ENCODE peak calls at places on chromosomes 12 and 14, in nine cellular contexts. B, Y, U, N, V, C, H, W and S are unnamed samples.

GRCh38 chr14:105500036-105500725 is 9.1 kb downstream of the TEDC1 start:
- DNase-seq in B (no peak), Y (no peak), U (no peak), N (no peak), V (no peak), C (no peak), H (peak; percentile 50), W (no peak), S (no peak)

GRCh38 chr12:132029503-132030300 is 80.0 kb downstream of the EP400 start:
- DNase-seq in B (no peak), Y (no peak), U (no peak), N (no peak), V (no peak), C (no peak), H (no peak), W (no peak), S (peak; percentile 21)

GRCh38 chr12:1203735-1204019 is 212.7 kb downstream of the ERC1 start:
- DNase-seq in B (no peak), Y (no peak), U (no peak), N (no peak), V (peak; percentile 48), C (no peak), H (no peak), W (peak; percentile 11), S (no peak)

GRCh38 chr14:65753061-65753460 is 340.5 kb downstream of the FUT8 start:
- DNase-seq in B (no peak), Y (no peak), U (no peak), N (no peak), V (no peak), C (no peak), H (no peak), W (no peak), S (no peak)

GRCh38 chr12:53652366-53652765 is 23.5 kb downstream of the ATP5MC2 start:
- DNase-seq in B (peak; percentile 52), Y (peak; percentile 51), U (no peak), N (peak; percentile 71), V (peak; percentile 74), C (no peak), H (no peak), W (peak; percentile 75), S (no peak)

GRCh38 chr14:73741876-73742519 is 27.8 kb upstream of the PNMA1 start:
- DNase-seq in B (no peak), Y (no peak), U (no peak), N (no peak), V (no peak), C (no peak), H (peak; percentile 70), W (peak; percentile 20), S (no peak)

GRCh38 chr14:102571043-102571442 is 21.4 kb upstream of the RCOR1 start:
- DNase-seq in B (no peak), Y (no peak), U (no peak), N (no peak), V (no peak), C (no peak), H (no peak), W (no peak), S (no peak)

GRCh38 chr12:34033628-34034296 is 11.5 kb downstream of the ALG10 start:
- DNase-seq in B (peak; percentile 42), Y (no peak), U (peak; percentile 56), N (peak; percentile 13), V (peak; percentile 27), C (no peak), H (no peak), W (peak; percentile 51), S (no peak)

GRCh38 chr12:41339784-41340183 is 151.7 kb downstream of the PDZRN4 start:
- DNase-seq in B (no peak), Y (no peak), U (no peak), N (no peak), V (no peak), C (no peak), H (no peak), W (no peak), S (no peak)

GRCh38 chr12:83172441-83172840 is 485.7 kb downstream of the TMTC2 start:
- DNase-seq in B (no peak), Y (no peak), U (no peak), N (peak; percentile 46), V (no peak), C (no peak), H (no peak), W (no peak), S (no peak)

GRCh38 chr14:91387135-91387849 is 30.3 kb downstream of the CCDC88C start:
- DNase-seq in B (peak; percentile 40), Y (no peak), U (no peak), N (peak; percentile 27), V (peak; percentile 25), C (no peak), H (no peak), W (peak; percentile 67), S (peak; percentile 78)

GRCh38 chr12:102638777-102639176 is 158.4 kb upstream of the IGF1 start:
- DNase-seq in B (peak; percentile 76), Y (no peak), U (peak; percentile 26), N (no peak), V (no peak), C (no peak), H (no peak), W (peak; percentile 1), S (no peak)

GRCh38 chr14:72615511-72616121 is 278.3 kb downstream of the DPF3 start:
- DNase-seq in B (peak; percentile 47), Y (no peak), U (no peak), N (no peak), V (peak; percentile 22), C (no peak), H (no peak), W (no peak), S (peak; percentile 89)

GRCh38 chr14:36056846-36057245 is 119.7 kb downstream of the PTCSC3 start:
- DNase-seq in B (no peak), Y (no peak), U (no peak), N (no peak), V (no peak), C (no peak), H (no peak), W (no peak), S (no peak)

GRCh38 chr14:49972840-49973239 is 80.0 kb downstream of the ARF6 start:
- DNase-seq in B (peak; percentile 92), Y (peak; percentile 43), U (peak; percentile 88), N (peak; percentile 93), V (peak; percentile 83), C (no peak), H (no peak), W (peak; percentile 92), S (peak; percentile 78)

GRCh38 chr12:124296916-124297351 is 2.0 kb downstream of the RFLNA start:
- DNase-seq in B (no peak), Y (no peak), U (no peak), N (no peak), V (no peak), C (no peak), H (no peak), W (no peak), S (no peak)

GRCh38 chr14:20857630-20858261 is 33.4 kb upstream of the RNASE3 start:
- DNase-seq in B (peak; percentile 34), Y (no peak), U (peak; percentile 56), N (peak; percentile 42), V (peak; percentile 40), C (no peak), H (peak; percentile 84), W (peak; percentile 49), S (peak; percentile 14)

GRCh38 chr12:66548338-66549049 is 130.4 kb downstream of the GRIP1 start:
- DNase-seq in B (no peak), Y (no peak), U (no peak), N (no peak), V (no peak), C (no peak), H (no peak), W (no peak), S (no peak)

GRCh38 chr12:53097207-53097563 is 282 bp upstream of the IGFBP6 start:
- DNase-seq in B (peak; percentile 35), Y (no peak), U (no peak), N (no peak), V (peak; percentile 40), C (no peak), H (peak; percentile 83), W (peak; percentile 24), S (peak; percentile 49)

GRCh38 chr14:78141590-78141989 is 28.6 kb upstream of the NRXN3 start:
- DNase-seq in B (no peak), Y (no peak), U (no peak), N (no peak), V (no peak), C (no peak), H (no peak), W (no peak), S (no peak)

GRCh38 chr14:61462566-61463195 is 141.3 kb downstream of the PRKCH start:
- DNase-seq in B (peak; percentile 83), Y (no peak), U (peak; percentile 79), N (peak; percentile 95), V (peak; percentile 61), C (no peak), H (no peak), W (peak; percentile 83), S (no peak)

GRCh38 chr12:59383426-59383822 is 212.4 kb upstream of the SLC16A7 start:
- DNase-seq in B (peak; percentile 64), Y (peak; percentile 61), U (no peak), N (no peak), V (peak; percentile 95), C (no peak), H (no peak), W (no peak), S (no peak)

DNA sequence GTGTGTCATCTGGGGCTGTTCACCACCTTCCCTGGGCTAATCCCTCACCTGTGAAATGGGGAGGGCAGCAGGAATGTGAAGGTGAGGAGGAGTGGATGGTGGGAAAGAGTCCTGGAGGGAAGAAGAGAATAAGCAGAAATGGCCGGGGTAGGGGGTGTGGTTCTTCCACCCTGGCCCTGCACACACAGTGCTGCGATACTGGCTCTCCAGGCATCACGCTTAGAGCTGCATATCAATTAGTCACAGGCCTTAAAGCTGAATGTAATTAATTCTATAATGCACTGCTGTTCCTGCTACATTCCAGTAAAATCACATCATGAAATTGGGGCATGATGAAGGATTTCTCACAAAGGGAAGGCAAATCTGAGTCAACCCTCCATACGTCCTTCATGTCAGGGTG is 566.2 kb downstream of the BCL11B start:
- DNase-seq in B (no peak), Y (no peak), U (no peak), N (no peak), V (no peak), C (no peak), H (no peak), W (no peak), S (no peak)
- H3K4me3 ChIP-seq in B (no peak overlapping the region), Y (no peak overlapping the region), U (no peak overlapping the region), N (no peak overlapping the region), V (no peak overlapping the region), C (no peak overlapping the region), H (no peak overlapping the region), W (no peak overlapping the region), S (no peak overlapping the region)

GRCh38 chr12:14960548-14961465 is 594 bp downstream of the ARHGDIB start:
- DNase-seq in B (peak; percentile 36), Y (no peak), U (no peak), N (no peak), V (no peak), C (no peak), H (no peak), W (peak; percentile 32), S (peak; percentile 7)
- H3K4me3 ChIP-seq in B (no peak overlapping the region), Y (no peak overlapping the region), U (no peak overlapping the region), N (peak overlapping the region; percentile 48), V (no peak overlapping the region), C (no peak overlapping the region), H (peak overlapping the region; percentile 7), W (peak overlapping the region; percentile 19), S (no peak overlapping the region)

GRCh38 chr14:104081493-104081835 is 4.0 kb upstream of the ASPG start:
- DNase-seq in B (no peak), Y (no peak), U (no peak), N (no peak), V (no peak), C (no peak), H (no peak), W (no peak), S (no peak)
- H3K4me3 ChIP-seq in B (no peak overlapping the region), Y (no peak overlapping the region), U (no peak overlapping the region), N (no peak overlapping the region), V (no peak overlapping the region), C (no peak overlapping the region), H (no peak overlapping the region), W (no peak overlapping the region), S (no peak overlapping the region)

GRCh38 chr12:3461391-3461790 is 29.6 kb upstream of the PRMT8 start:
- DNase-seq in B (no peak), Y (no peak), U (no peak), N (no peak), V (no peak), C (no peak), H (no peak), W (peak; percentile 7), S (no peak)
- H3K4me3 ChIP-seq in B (no peak overlapping the region), Y (no peak overlapping the region), U (no peak overlapping the region), N (no peak overlapping the region), V (no peak overlapping the region), C (no peak overlapping the region), H (no peak overlapping the region), W (no peak overlapping the region), S (no peak overlapping the region)